ENCODE peak calls at places on chromosomes 5 and 9, in ten cellular contexts. I is cardiac muscle cell; R is activated T-helper 9 cell treated with anti-CD3 and anti-CD28 coated beads, Interleukin-2, amount 50 U/mL, for 16 hours; T is activated naive CD4-positive, alpha-beta T cell; M is HuH-7; V is activated CD4-positive, alpha-beta T cell treated with anti-CD3 and anti-CD28 coated beads, Interleukin-2, amount 50 U/mL, for 1 hour; Z is K562; Y is choroid plexus epithelial cell; C is foreskin fibroblast; P is heart right ventricle. N is an unnamed sample.
A peak's percentile ranks its signal among the peaks of the same experiment; 100 is the strongest.

GRCh38 chr5:75042511-75042910 is 9.8 kb downstream of the GCNT4 start:
- DNase-seq in I (no peak), R (no peak), T (no peak), M (no peak), V (no peak), Z (no peak), Y (peak; percentile 81), C (no peak), P (no peak), N (no peak)

GRCh38 chr5:73985145-73985544 is 359.1 kb downstream of the ARHGEF28 start:
- DNase-seq in I (no peak), R (no peak), T (no peak), M (no peak), V (no peak), Z (peak; percentile 14), Y (peak; percentile 71), C (no peak), P (no peak), N (no peak)

GRCh38 chr5:125326114-125326513 is 579.7 kb upstream of the ZNF608 start:
- DNase-seq in I (peak; percentile 73), R (no peak), T (no peak), M (no peak), V (no peak), Z (no peak), Y (peak; percentile 90), C (peak; percentile 88), P (peak; percentile 48), N (no peak)

GRCh38 chr5:177519463-177520235 is 2.9 kb upstream of the DDX41 start:
- DNase-seq in I (no peak), R (no peak), T (no peak), M (no peak), V (no peak), Z (no peak), Y (no peak), C (no peak), P (no peak), N (no peak)

GRCh38 chr5:434443-435146 is 8.4 kb upstream of the EXOC3 start:
- DNase-seq in I (no peak), R (no peak), T (no peak), M (no peak), V (no peak), Z (no peak), Y (no peak), C (no peak), P (no peak), N (no peak)

GRCh38 chr5:158991391-158991790 is 108.3 kb downstream of the EBF1 start:
- DNase-seq in I (no peak), R (no peak), T (no peak), M (no peak), V (no peak), Z (no peak), Y (peak; percentile 46), C (peak; percentile 58), P (no peak), N (no peak)

GRCh38 chr9:32558408-32558914 is 6.1 kb upstream of the TOPORS start:
- DNase-seq in I (no peak), R (no peak), T (no peak), M (no peak), V (no peak), Z (no peak), Y (no peak), C (no peak), P (no peak), N (no peak)

GRCh38 chr5:133756756-133757155 is 144.4 kb upstream of the FSTL4 start:
- DNase-seq in I (no peak), R (no peak), T (no peak), M (no peak), V (no peak), Z (no peak), Y (no peak), C (no peak), P (no peak), N (no peak)

GRCh38 chr9:93264338-93265125 is 80.6 kb downstream of the WNK2 start:
- DNase-seq in I (no peak), R (no peak), T (no peak), M (no peak), V (no peak), Z (no peak), Y (no peak), C (no peak), P (no peak), N (no peak)

GRCh38 chr5:142507528-142507927 is 178.4 kb downstream of the FGF1 start:
- DNase-seq in I (no peak), R (no peak), T (no peak), M (no peak), V (no peak), Z (no peak), Y (no peak), C (no peak), P (no peak), N (no peak)

GRCh38 chr5:10555134-10555733 is 8.6 kb upstream of the ANKRD33B start:
- DNase-seq in I (no peak), R (no peak), T (no peak), M (no peak), V (no peak), Z (no peak), Y (peak; percentile 42), C (peak; percentile 79), P (no peak), N (no peak)

GRCh38 chr5:580436-580835 is 31.7 kb upstream of the CEP72 start:
- DNase-seq in I (no peak), R (no peak), T (no peak), M (no peak), V (no peak), Z (no peak), Y (no peak), C (no peak), P (no peak), N (no peak)

GRCh38 chr9:131999692-132000551 is 79.7 kb downstream of the MED27 start:
- DNase-seq in I (no peak), R (no peak), T (no peak), M (no peak), V (no peak), Z (no peak), Y (peak; percentile 91), C (peak; percentile 50), P (no peak), N (no peak)

GRCh38 chr9:28301281-28301680 is 728.0 kb upstream of the C9orf72 start:
- DNase-seq in I (no peak), R (no peak), T (no peak), M (no peak), V (no peak), Z (no peak), Y (no peak), C (no peak), P (no peak), N (no peak)

GRCh38 chr9:91221332-91221731 is 140.4 kb downstream of the AUH start:
- DNase-seq in I (no peak), R (no peak), T (no peak), M (no peak), V (no peak), Z (no peak), Y (peak; percentile 84), C (no peak), P (no peak), N (no peak)

GRCh38 chr9:35660966-35661413 is 2.9 kb downstream of the CCDC107 start:
- DNase-seq in I (peak; percentile 78), R (no peak), T (no peak), M (no peak), V (no peak), Z (no peak), Y (peak; percentile 70), C (peak; percentile 41), P (no peak), N (peak; percentile 38)

GRCh38 chr9:94780516-94780950 is 54.0 kb downstream of the AOPEP start:
- DNase-seq in I (peak; percentile 54), R (no peak), T (no peak), M (no peak), V (no peak), Z (no peak), Y (no peak), C (no peak), P (peak; percentile 76), N (no peak)

GRCh38 chr9:137077010-137077747 is at the start of gene UAP1L1:
- DNase-seq in I (peak; percentile 75), R (peak; percentile 24), T (peak; percentile 39), M (peak; percentile 64), V (peak; percentile 31), Z (peak; percentile 62), Y (peak; percentile 55), C (peak; percentile 62), P (peak; percentile 80), N (peak; percentile 8)

GRCh38 chr9:13832451-13832850 is 481.5 kb downstream of the NFIB start:
- DNase-seq in I (no peak), R (no peak), T (no peak), M (no peak), V (no peak), Z (no peak), Y (no peak), C (no peak), P (no peak), N (no peak)

GRCh38 chr9:113548221-113549041 is 84.9 kb downstream of the RGS3 start:
- DNase-seq in I (peak; percentile 82), R (no peak), T (no peak), M (peak; percentile 72), V (no peak), Z (no peak), Y (peak; percentile 82), C (no peak), P (peak; percentile 79), N (peak; percentile 4)

GRCh38 chr9:14343948-14344547 is 30.1 kb upstream of the NFIB start:
- DNase-seq in I (no peak), R (no peak), T (no peak), M (no peak), V (no peak), Z (no peak), Y (no peak), C (no peak), P (peak; percentile 71), N (no peak)

GRCh38 chr5:140216468-140217074 is 41.6 kb downstream of the CYSTM1 start:
- DNase-seq in I (peak; percentile 37), R (no peak), T (no peak), M (peak; percentile 40), V (no peak), Z (peak; percentile 67), Y (no peak), C (no peak), P (no peak), N (no peak)

GRCh38 chr5:7592910-7593309 is 197.0 kb downstream of the ADCY2 start:
- DNase-seq in I (peak; percentile 27), R (no peak), T (no peak), M (peak; percentile 2), V (no peak), Z (no peak), Y (no peak), C (no peak), P (no peak), N (no peak)

GRCh38 chr9:126705311-126705766 is 91.6 kb downstream of the LMX1B start:
- DNase-seq in I (peak; percentile 89), R (peak; percentile 75), T (peak; percentile 83), M (peak; percentile 89), V (peak; percentile 86), Z (peak; percentile 86), Y (peak; percentile 77), C (peak; percentile 45), P (peak; percentile 68), N (peak; percentile 67)

GRCh38 chr5:173535976-173536639 is 80.3 kb downstream of the BOD1 start:
- DNase-seq in I (no peak), R (no peak), T (no peak), M (no peak), V (no peak), Z (no peak), Y (peak; percentile 23), C (no peak), P (no peak), N (no peak)

GRCh38 chr9:26054600-26055516 is 376.6 kb upstream of the TUSC1 start:
- DNase-seq in I (no peak), R (no peak), T (no peak), M (no peak), V (no peak), Z (no peak), Y (no peak), C (no peak), P (no peak), N (no peak)

GRCh38 chr9:133359420-133360175 is 3.2 kb downstream of the SURF2 start:
- DNase-seq in I (peak; percentile 27), R (no peak), T (peak; percentile 16), M (peak; percentile 67), V (no peak), Z (no peak), Y (no peak), C (no peak), P (no peak), N (peak; percentile 17)

GRCh38 chr9:133307271-133307670 is 28.7 kb downstream of the SURF6 start:
- DNase-seq in I (no peak), R (no peak), T (no peak), M (no peak), V (no peak), Z (no peak), Y (no peak), C (no peak), P (no peak), N (no peak)

N was measured in Kasumi-1.